ENCODE peak calls at places on chromosomes 11 and 22, in five cellular contexts. B is A549, K is HepG2, A is suprapubic skin, I is transverse colon. T is an unnamed sample.

GRCh38 chr11:133361689-133361994 is 170.7 kb downstream of the OPCML start:
- DNase-seq in B (no peak), K (no peak), A (no peak), I (no peak), T (no peak)

GRCh38 chr22:45878901-45879551 is 97.9 kb downstream of the WNT7B start:
- DNase-seq in B (no peak), K (no peak), A (peak), I (no peak), T (no peak)

GRCh38 chr11:61968758-61969390 is 1.4 kb upstream of the FTH1 start:
- DNase-seq in B (no peak), K (no peak), A (peak), I (no peak), T (peak)

GRCh38 chr11:63993983-63994382 is 7.7 kb downstream of the OTUB1 start:
- DNase-seq in B (no peak), K (no peak), A (no peak), I (no peak), T (no peak)

GRCh38 chr11:82474876-82475275 is 258.8 kb downstream of the FAM181B start:
- DNase-seq in B (no peak), K (no peak), A (no peak), I (no peak), T (no peak)

GRCh38 chr22:48889887-48890692 is 937.6 kb downstream of the BRD1 start:
- DNase-seq in B (no peak), K (no peak), A (peak), I (no peak), T (no peak)

GRCh38 chr11:6249822-6250555 is 9.6 kb upstream of the CCKBR start:
- DNase-seq in B (peak), K (no peak), A (no peak), I (peak), T (peak)

GRCh38 chr11:120629407-120629806 is 117.9 kb downstream of the GRIK4 start:
- DNase-seq in B (no peak), K (no peak), A (no peak), I (no peak), T (no peak)

GRCh38 chr11:130388607-130389205 is 39.7 kb downstream of the ADAMTS8 start:
- DNase-seq in B (no peak), K (no peak), A (no peak), I (no peak), T (no peak)

GRCh38 chr11:76166314-76166713 is 40.0 kb downstream of the WNT11 start:
- DNase-seq in B (no peak), K (no peak), A (no peak), I (no peak), T (no peak)

GRCh38 chr22:25090225-25090651 is 109.4 kb upstream of the CRYBB3 start:
- DNase-seq in B (no peak), K (no peak), A (no peak), I (no peak), T (no peak)

GRCh38 chr11:116507849-116508695 is 264.7 kb downstream of the BUD13 start:
- DNase-seq in B (no peak), K (no peak), A (peak), I (no peak), T (no peak)

GRCh38 chr11:100442017-100442416 is 245.1 kb upstream of the ARHGAP42 start:
- DNase-seq in B (no peak), K (no peak), A (no peak), I (no peak), T (no peak)

DNA sequence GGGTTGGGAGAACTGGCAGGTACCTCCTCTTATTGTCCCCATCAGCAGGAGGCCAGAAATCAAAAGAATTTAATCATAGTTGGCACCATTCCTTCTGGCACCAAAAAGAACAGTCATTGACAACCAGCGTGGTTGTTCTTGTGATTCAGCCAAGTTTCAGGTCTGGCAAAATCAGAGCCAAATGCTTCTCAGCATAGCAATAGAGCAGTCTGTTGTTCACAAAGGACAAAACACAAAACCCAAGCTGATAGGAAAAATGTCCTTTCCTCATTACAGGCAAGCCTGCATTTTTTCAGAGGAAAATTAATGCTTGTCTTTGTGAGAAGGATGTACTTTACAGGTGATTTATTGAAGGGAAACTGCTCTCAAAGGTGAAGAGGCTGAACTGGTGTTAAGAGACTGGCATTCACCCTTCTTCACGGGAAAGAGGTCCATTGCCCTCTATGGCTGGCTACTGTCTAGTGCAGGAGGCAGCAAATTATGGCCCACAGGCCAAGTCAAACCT is 241.8 kb upstream of the ARHGAP42 start:
- DNase-seq in B (no peak), K (no peak), A (no peak), I (no peak), T (no peak)
- TF ChIP-seq CTCF in B (no peak), K (no peak), A (no peak), I (no peak), T (no peak)

GRCh38 chr11:19294444-19294843 is 53.7 kb upstream of the E2F8 start:
- DNase-seq in B (no peak), K (no peak), A (no peak), I (no peak), T (no peak)
- TF ChIP-seq EP300 in B (no peak), K (no peak), A (no peak), I (no peak), T (no peak)

GRCh38 chr22:22802346-22802970 is 85.2 kb upstream of the IGLL5 start:
- DNase-seq in B (peak), K (no peak), A (no peak), I (no peak), T (no peak)
- TF ChIP-seq CTCF in B (no peak), K (peak), A (no peak), I (no peak), T (no peak)

DNA sequence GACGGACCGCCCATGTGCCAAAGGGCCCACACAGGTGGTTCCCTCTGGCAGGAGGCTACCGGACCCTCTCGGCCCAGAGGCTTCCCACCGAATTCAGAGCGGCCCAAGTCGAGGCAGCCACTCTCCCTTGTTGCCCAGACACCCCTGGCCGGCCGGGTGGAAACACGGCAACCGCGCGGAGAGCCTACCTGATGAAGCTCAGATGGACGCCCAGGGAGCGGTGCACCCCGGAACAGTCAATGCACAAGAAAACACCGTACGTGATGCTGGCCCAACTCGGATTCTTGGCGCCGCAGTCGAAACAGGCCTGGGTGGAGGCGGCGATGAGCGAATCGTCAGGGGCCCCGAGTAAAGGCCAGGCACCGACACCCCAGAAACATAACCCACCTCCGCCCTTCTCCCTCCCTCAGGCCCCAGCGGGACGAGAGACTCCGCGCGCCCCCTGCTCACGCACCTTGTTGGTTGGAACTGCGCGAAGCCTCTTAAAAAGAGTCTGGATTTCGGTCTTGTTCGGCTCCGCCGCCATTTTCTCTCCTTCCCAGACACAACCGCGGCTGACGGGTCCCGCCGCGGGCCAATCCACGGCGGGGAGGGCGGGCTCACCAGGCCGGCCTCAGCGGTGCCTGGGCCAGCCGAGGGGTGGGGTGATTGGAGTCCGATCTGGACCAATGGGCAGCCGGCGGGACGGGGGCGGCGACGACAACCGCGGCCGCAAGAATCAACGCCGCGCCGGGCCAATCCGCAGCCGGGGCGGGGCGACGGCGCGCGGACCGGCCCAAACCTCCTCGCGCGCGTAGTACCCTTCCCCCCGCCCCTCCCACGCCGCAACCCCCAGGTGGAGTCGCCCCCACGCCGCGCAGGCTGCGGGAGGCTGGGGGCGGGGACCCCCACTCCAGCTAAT is at the start of gene ARFGAP2:
- DNase-seq in B (peak), K (peak), A (peak), I (peak), T (peak)
- TF ChIP-seq EP300 in B (no peak), K (no peak), A (no peak), I (peak), T (no peak)

DNA sequence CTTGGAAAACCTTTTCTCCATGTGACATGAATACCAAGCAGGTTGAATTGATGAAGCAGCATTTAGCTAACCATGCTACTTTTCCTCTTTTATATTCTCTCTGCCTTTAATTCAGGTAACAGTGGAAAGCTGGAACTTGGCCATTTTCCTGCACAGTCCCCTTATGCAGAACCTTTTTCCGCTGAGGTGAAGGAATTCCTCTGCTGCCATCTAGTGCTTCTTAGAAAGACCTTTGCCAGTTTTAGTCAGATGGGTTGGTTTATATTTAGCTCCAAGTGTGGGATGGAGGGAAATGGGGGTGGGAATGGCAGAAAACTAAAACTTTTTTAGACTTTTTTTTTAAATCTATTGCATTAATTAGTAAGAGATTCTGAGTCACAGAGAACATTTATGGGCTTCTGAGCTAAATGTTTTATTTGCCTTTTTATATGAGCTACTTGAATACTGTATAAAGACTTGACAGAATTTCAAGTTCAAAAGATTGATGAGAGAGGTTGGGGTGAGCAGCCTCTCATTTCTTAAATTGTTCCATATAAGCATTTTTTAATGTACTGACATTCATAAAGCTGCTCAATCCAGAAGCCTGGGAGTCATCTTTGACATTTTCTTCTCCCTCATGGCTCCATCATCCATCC is 153.9 kb upstream of the ZC3H12C start:
- DNase-seq in B (peak), K (peak), A (no peak), I (peak), T (no peak)
- TF ChIP-seq CTCF in B (peak), K (peak), A (no peak), I (peak), T (no peak)

GRCh38 chr11:97225794-97226193 is 836.0 kb downstream of the JRKL start:
- DNase-seq in B (no peak), K (no peak), A (no peak), I (no peak), T (no peak)

GRCh38 chr11:97224396-97224795 is 834.6 kb downstream of the JRKL start:
- DNase-seq in B (no peak), K (no peak), A (no peak), I (no peak), T (no peak)
- TF ChIP-seq EP300 in B (no peak), K (no peak), A (no peak), I (no peak), T (no peak)

GRCh38 chr11:72072348-72072747 is 8.0 kb downstream of the NUMA1 start:
- DNase-seq in B (peak), K (peak), A (no peak), I (no peak), T (no peak)

GRCh38 chr11:72070486-72070885 is 9.9 kb downstream of the NUMA1 start:
- DNase-seq in B (no peak), K (no peak), A (no peak), I (no peak), T (no peak)

GRCh38 chr11:72078477-72078876 is 1.9 kb downstream of the NUMA1 start:
- DNase-seq in B (no peak), K (no peak), A (no peak), I (no peak), T (no peak)

GRCh38 chr11:72075756-72076155 is 4.6 kb downstream of the NUMA1 start:
- DNase-seq in B (no peak), K (no peak), A (no peak), I (no peak), T (no peak)

DNA sequence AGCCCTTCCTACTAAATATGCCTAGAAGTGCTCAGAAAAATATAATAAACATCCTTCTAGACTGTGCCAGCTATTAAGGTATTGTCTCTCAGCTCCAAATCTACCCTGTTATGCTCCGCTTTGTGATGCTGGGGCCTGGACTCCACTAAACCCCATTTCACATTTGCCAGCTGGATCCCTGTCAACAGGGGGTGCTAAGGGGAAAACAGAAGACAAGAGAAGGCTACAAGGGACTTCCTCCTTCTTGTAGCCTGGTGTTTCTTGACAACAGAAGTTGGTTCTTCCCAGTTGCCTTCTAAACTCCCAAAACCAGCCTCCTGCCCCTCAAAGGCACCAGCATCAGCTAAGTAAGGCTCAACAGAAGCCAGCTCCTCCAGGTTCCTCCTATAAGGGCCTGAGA is 5.2 kb downstream of the NUMA1 start:
- DNase-seq in B (peak), K (no peak), A (no peak), I (no peak), T (no peak)
- TF ChIP-seq CTCF in B (no peak), K (no peak), A (no peak), I (no peak), T (no peak)

T was measured in ovary.